ENCODE peak calls at places on chromosomes 1 and 21, in ten cellular contexts. One of them, this sample, is unnamed.

GRCh38 chr1:70143052-70143659 is 62.2 kb downstream of the LRRC40 start:
- DNase-seq in amygdala: no peak
- DNase-seq in hepatocyte: no peak
- DNase-seq in myocyte: peak; percentile 61
- DNase-seq in HT1080: peak; percentile 36
- DNase-seq in psoas muscle: no peak
- DNase-seq in iPS-NIHi11: no peak
- DNase-seq in activated effector memory CD4-positive, alpha-beta T cell treated with Interleukin-2 at 50 U/mL for 16 hours: no peak
- DNase-seq in stimulated activated CD8-positive, alpha-beta memory T cell treated with anti-CD3 and anti-CD28 coated beads, Interleukin-2, amount 100 ng/mL, for 48 hours: no peak
- DNase-seq in astrocyte: peak; percentile 16
- DNase-seq in this sample: no peak

GRCh38 chr1:1880617-1881312 is 10.1 kb downstream of the GNB1 start:
- DNase-seq in hepatocyte: no peak
- DNase-seq in astrocyte: no peak
- DNase-seq in activated effector memory CD4-positive, alpha-beta T cell treated with Interleukin-2 at 50 U/mL for 16 hours: no peak
- DNase-seq in iPS-NIHi11: no peak
- DNase-seq in HT1080: no peak
- DNase-seq in psoas muscle: peak; percentile 6
- DNase-seq in stimulated activated CD8-positive, alpha-beta memory T cell treated with anti-CD3 and anti-CD28 coated beads, Interleukin-2, amount 100 ng/mL, for 48 hours: no peak
- DNase-seq in amygdala: no peak
- DNase-seq in myocyte: no peak
- DNase-seq in this sample: no peak

GRCh38 chr1:21280011-21280471 is 10.2 kb downstream of the ECE1 start:
- DNase-seq in activated effector memory CD4-positive, alpha-beta T cell treated with Interleukin-2 at 50 U/mL for 16 hours: peak; percentile 29
- DNase-seq in amygdala: no peak
- DNase-seq in hepatocyte: no peak
- DNase-seq in myocyte: no peak
- DNase-seq in HT1080: peak; percentile 47
- DNase-seq in psoas muscle: no peak
- DNase-seq in stimulated activated CD8-positive, alpha-beta memory T cell treated with anti-CD3 and anti-CD28 coated beads, Interleukin-2, amount 100 ng/mL, for 48 hours: no peak
- DNase-seq in astrocyte: no peak
- DNase-seq in iPS-NIHi11: no peak
- DNase-seq in this sample: no peak

GRCh38 chr1:159197767-159198557 is 6.7 kb upstream of the ACKR1 start:
- DNase-seq in astrocyte: peak; percentile 41
- DNase-seq in psoas muscle: peak; percentile 59
- DNase-seq in HT1080: peak; percentile 57
- DNase-seq in amygdala: peak; percentile 64
- DNase-seq in hepatocyte: peak; percentile 88
- DNase-seq in stimulated activated CD8-positive, alpha-beta memory T cell treated with anti-CD3 and anti-CD28 coated beads, Interleukin-2, amount 100 ng/mL, for 48 hours: peak; percentile 34
- DNase-seq in activated effector memory CD4-positive, alpha-beta T cell treated with Interleukin-2 at 50 U/mL for 16 hours: no peak
- DNase-seq in iPS-NIHi11: peak; percentile 73
- DNase-seq in myocyte: peak; percentile 87
- DNase-seq in this sample: peak; percentile 47

GRCh38 chr1:154996966-154997701 is 3.7 kb downstream of the LENEP start:
- DNase-seq in astrocyte: no peak
- DNase-seq in HT1080: no peak
- DNase-seq in activated effector memory CD4-positive, alpha-beta T cell treated with Interleukin-2 at 50 U/mL for 16 hours: no peak
- DNase-seq in hepatocyte: no peak
- DNase-seq in iPS-NIHi11: no peak
- DNase-seq in amygdala: no peak
- DNase-seq in stimulated activated CD8-positive, alpha-beta memory T cell treated with anti-CD3 and anti-CD28 coated beads, Interleukin-2, amount 100 ng/mL, for 48 hours: no peak
- DNase-seq in myocyte: no peak
- DNase-seq in psoas muscle: peak; percentile 39
- DNase-seq in this sample: no peak

GRCh38 chr1:10980841-10981727 is 31.4 kb upstream of the TARDBP start:
- DNase-seq in myocyte: peak; percentile 37
- DNase-seq in psoas muscle: peak; percentile 73
- DNase-seq in iPS-NIHi11: no peak
- DNase-seq in activated effector memory CD4-positive, alpha-beta T cell treated with Interleukin-2 at 50 U/mL for 16 hours: no peak
- DNase-seq in hepatocyte: no peak
- DNase-seq in HT1080: no peak
- DNase-seq in stimulated activated CD8-positive, alpha-beta memory T cell treated with anti-CD3 and anti-CD28 coated beads, Interleukin-2, amount 100 ng/mL, for 48 hours: no peak
- DNase-seq in astrocyte: peak; percentile 15
- DNase-seq in amygdala: peak; percentile 85
- DNase-seq in this sample: peak; percentile 55

GRCh38 chr1:177010246-177010825 is 154.2 kb downstream of the ASTN1 start:
- DNase-seq in iPS-NIHi11: no peak
- DNase-seq in myocyte: peak; percentile 13
- DNase-seq in amygdala: no peak
- DNase-seq in stimulated activated CD8-positive, alpha-beta memory T cell treated with anti-CD3 and anti-CD28 coated beads, Interleukin-2, amount 100 ng/mL, for 48 hours: no peak
- DNase-seq in astrocyte: no peak
- DNase-seq in activated effector memory CD4-positive, alpha-beta T cell treated with Interleukin-2 at 50 U/mL for 16 hours: no peak
- DNase-seq in psoas muscle: no peak
- DNase-seq in HT1080: no peak
- DNase-seq in hepatocyte: no peak
- DNase-seq in this sample: no peak

GRCh38 chr1:59695301-59695700 is 119.4 kb upstream of the HOOK1 start:
- DNase-seq in psoas muscle: no peak
- DNase-seq in amygdala: no peak
- DNase-seq in HT1080: no peak
- DNase-seq in iPS-NIHi11: no peak
- DNase-seq in activated effector memory CD4-positive, alpha-beta T cell treated with Interleukin-2 at 50 U/mL for 16 hours: no peak
- DNase-seq in astrocyte: peak; percentile 33
- DNase-seq in hepatocyte: no peak
- DNase-seq in myocyte: no peak
- DNase-seq in stimulated activated CD8-positive, alpha-beta memory T cell treated with anti-CD3 and anti-CD28 coated beads, Interleukin-2, amount 100 ng/mL, for 48 hours: no peak
- DNase-seq in this sample: no peak

GRCh38 chr1:93963585-93963984 is 54.4 kb upstream of the GCLM start:
- DNase-seq in HT1080: no peak
- DNase-seq in myocyte: no peak
- DNase-seq in hepatocyte: peak; percentile 57
- DNase-seq in psoas muscle: no peak
- DNase-seq in astrocyte: peak; percentile 49
- DNase-seq in iPS-NIHi11: no peak
- DNase-seq in amygdala: no peak
- DNase-seq in stimulated activated CD8-positive, alpha-beta memory T cell treated with anti-CD3 and anti-CD28 coated beads, Interleukin-2, amount 100 ng/mL, for 48 hours: no peak
- DNase-seq in activated effector memory CD4-positive, alpha-beta T cell treated with Interleukin-2 at 50 U/mL for 16 hours: no peak
- DNase-seq in this sample: peak; percentile 95

GRCh38 chr1:23092447-23092846 is 73.2 kb downstream of the KDM1A start:
- DNase-seq in iPS-NIHi11: no peak
- DNase-seq in psoas muscle: no peak
- DNase-seq in hepatocyte: no peak
- DNase-seq in amygdala: no peak
- DNase-seq in activated effector memory CD4-positive, alpha-beta T cell treated with Interleukin-2 at 50 U/mL for 16 hours: no peak
- DNase-seq in myocyte: no peak
- DNase-seq in HT1080: no peak
- DNase-seq in astrocyte: no peak
- DNase-seq in stimulated activated CD8-positive, alpha-beta memory T cell treated with anti-CD3 and anti-CD28 coated beads, Interleukin-2, amount 100 ng/mL, for 48 hours: no peak
- DNase-seq in this sample: no peak

GRCh38 chr1:205630241-205630640 is 1.6 kb downstream of the ELK4 start:
- DNase-seq in stimulated activated CD8-positive, alpha-beta memory T cell treated with anti-CD3 and anti-CD28 coated beads, Interleukin-2, amount 100 ng/mL, for 48 hours: no peak
- DNase-seq in psoas muscle: no peak
- DNase-seq in astrocyte: peak; percentile 28
- DNase-seq in activated effector memory CD4-positive, alpha-beta T cell treated with Interleukin-2 at 50 U/mL for 16 hours: no peak
- DNase-seq in iPS-NIHi11: no peak
- DNase-seq in amygdala: no peak
- DNase-seq in HT1080: no peak
- DNase-seq in myocyte: peak; percentile 16
- DNase-seq in hepatocyte: no peak
- DNase-seq in this sample: no peak

GRCh38 chr21:18253809-18254208 is 9.2 kb downstream of the CHODL start:
- DNase-seq in amygdala: no peak
- DNase-seq in myocyte: no peak
- DNase-seq in stimulated activated CD8-positive, alpha-beta memory T cell treated with anti-CD3 and anti-CD28 coated beads, Interleukin-2, amount 100 ng/mL, for 48 hours: no peak
- DNase-seq in astrocyte: no peak
- DNase-seq in iPS-NIHi11: no peak
- DNase-seq in HT1080: no peak
- DNase-seq in psoas muscle: no peak
- DNase-seq in activated effector memory CD4-positive, alpha-beta T cell treated with Interleukin-2 at 50 U/mL for 16 hours: no peak
- DNase-seq in hepatocyte: no peak
- DNase-seq in this sample: no peak

GRCh38 chr1:67908260-67908936 is 75.1 kb upstream of the GNG12 start:
- DNase-seq in astrocyte: no peak
- DNase-seq in activated effector memory CD4-positive, alpha-beta T cell treated with Interleukin-2 at 50 U/mL for 16 hours: no peak
- DNase-seq in psoas muscle: no peak
- DNase-seq in myocyte: no peak
- DNase-seq in amygdala: no peak
- DNase-seq in stimulated activated CD8-positive, alpha-beta memory T cell treated with anti-CD3 and anti-CD28 coated beads, Interleukin-2, amount 100 ng/mL, for 48 hours: no peak
- DNase-seq in hepatocyte: no peak
- DNase-seq in iPS-NIHi11: no peak
- DNase-seq in HT1080: peak; percentile 25
- DNase-seq in this sample: no peak

This sample was measured in MG63.